ENCODE peak calls at places on chromosomes 12 and 14, in six cellular contexts. One of them, this sample, is unnamed.

GRCh38 chr14:64387232-64387737 is 868 bp upstream of the MTHFD1 start:
- DNase-seq in psoas muscle: no peak
- DNase-seq in GM12878: no peak
- DNase-seq in HCT116: no peak
- DNase-seq in mesendoderm: peak; percentile 57
- DNase-seq in mucosa of descending colon: no peak
- DNase-seq in this sample: peak; percentile 20

GRCh38 chr14:69260246-69260978 is 454 bp downstream of the GALNT16 start:
- DNase-seq in psoas muscle: peak; percentile 33
- DNase-seq in GM12878: no peak
- DNase-seq in HCT116: no peak
- DNase-seq in mesendoderm: peak; percentile 79
- DNase-seq in mucosa of descending colon: no peak
- DNase-seq in this sample: peak; percentile 8

GRCh38 chr14:68926236-68926635 is 52.9 kb downstream of the ACTN1 start:
- DNase-seq in psoas muscle: no peak
- DNase-seq in GM12878: no peak
- DNase-seq in HCT116: no peak
- DNase-seq in mesendoderm: peak; percentile 57
- DNase-seq in mucosa of descending colon: no peak
- DNase-seq in this sample: no peak

GRCh38 chr14:34498684-34499412 is 36.8 kb upstream of the SPTSSA start:
- DNase-seq in psoas muscle: no peak
- DNase-seq in GM12878: no peak
- DNase-seq in HCT116: peak; percentile 40
- DNase-seq in mesendoderm: peak; percentile 38
- DNase-seq in mucosa of descending colon: no peak
- DNase-seq in this sample: peak; percentile 18

GRCh38 chr12:503111-503761 is 43.5 kb downstream of the B4GALNT3 start:
- DNase-seq in psoas muscle: no peak
- DNase-seq in GM12878: no peak
- DNase-seq in HCT116: peak; percentile 59
- DNase-seq in mesendoderm: peak; percentile 35
- DNase-seq in mucosa of descending colon: peak; percentile 85
- DNase-seq in this sample: no peak

GRCh38 chr14:53149656-53150319 is 3.3 kb downstream of the DDHD1 start:
- DNase-seq in psoas muscle: no peak
- DNase-seq in GM12878: no peak
- DNase-seq in HCT116: no peak
- DNase-seq in mesendoderm: no peak
- DNase-seq in mucosa of descending colon: no peak
- DNase-seq in this sample: no peak

GRCh38 chr14:76955575-76956252 is 72.8 kb downstream of the IRF2BPL start:
- DNase-seq in psoas muscle: peak; percentile 50
- DNase-seq in GM12878: peak; percentile 66
- DNase-seq in HCT116: no peak
- DNase-seq in mesendoderm: peak; percentile 78
- DNase-seq in mucosa of descending colon: no peak
- DNase-seq in this sample: peak; percentile 34

GRCh38 chr14:94355191-94355794 is 32.2 kb upstream of the SERPINA6 start:
- DNase-seq in psoas muscle: peak; percentile 35
- DNase-seq in GM12878: no peak
- DNase-seq in HCT116: no peak
- DNase-seq in mesendoderm: peak; percentile 77
- DNase-seq in mucosa of descending colon: no peak
- DNase-seq in this sample: peak; percentile 36

GRCh38 chr12:57613427-57614109 is 2.3 kb downstream of the ARHGEF25 start:
- DNase-seq in psoas muscle: no peak
- DNase-seq in GM12878: no peak
- DNase-seq in HCT116: no peak
- DNase-seq in mesendoderm: no peak
- DNase-seq in mucosa of descending colon: no peak
- DNase-seq in this sample: no peak

GRCh38 chr12:11719678-11720099 is 70.2 kb downstream of the ETV6 start:
- DNase-seq in psoas muscle: peak; percentile 50
- DNase-seq in GM12878: no peak
- DNase-seq in HCT116: no peak
- DNase-seq in mesendoderm: peak; percentile 95
- DNase-seq in mucosa of descending colon: peak; percentile 70
- DNase-seq in this sample: peak; percentile 97

GRCh38 chr14:70821916-70822705 is 12.8 kb upstream of the MAP3K9 start:
- DNase-seq in psoas muscle: peak; percentile 52
- DNase-seq in GM12878: no peak
- DNase-seq in HCT116: no peak
- DNase-seq in mesendoderm: peak; percentile 74
- DNase-seq in mucosa of descending colon: peak; percentile 66
- DNase-seq in this sample: peak; percentile 54

GRCh38 chr14:37824936-37825698 is 229.7 kb downstream of the TTC6 start:
- DNase-seq in psoas muscle: no peak
- DNase-seq in GM12878: no peak
- DNase-seq in HCT116: no peak
- DNase-seq in mesendoderm: no peak
- DNase-seq in mucosa of descending colon: no peak
- DNase-seq in this sample: peak; percentile 16

GRCh38 chr12:93563807-93564538 is 8.5 kb upstream of the SOCS2 start:
- DNase-seq in psoas muscle: no peak
- DNase-seq in GM12878: no peak
- DNase-seq in HCT116: peak; percentile 59
- DNase-seq in mesendoderm: peak; percentile 75
- DNase-seq in mucosa of descending colon: no peak
- DNase-seq in this sample: peak; percentile 9

GRCh38 chr14:52325632-52326031 is 11.5 kb downstream of the PTGER2 start:
- DNase-seq in psoas muscle: no peak
- DNase-seq in GM12878: no peak
- DNase-seq in HCT116: no peak
- DNase-seq in mesendoderm: no peak
- DNase-seq in mucosa of descending colon: no peak
- DNase-seq in this sample: peak; percentile 36

GRCh38 chr12:128133321-128134050 is 133.5 kb upstream of the TMEM132C start:
- DNase-seq in psoas muscle: no peak
- DNase-seq in GM12878: no peak
- DNase-seq in HCT116: no peak
- DNase-seq in mesendoderm: no peak
- DNase-seq in mucosa of descending colon: no peak
- DNase-seq in this sample: no peak

GRCh38 chr14:37493606-37494005 is 101.4 kb downstream of the FOXA1 start:
- DNase-seq in psoas muscle: no peak
- DNase-seq in GM12878: no peak
- DNase-seq in HCT116: no peak
- DNase-seq in mesendoderm: no peak
- DNase-seq in mucosa of descending colon: no peak
- DNase-seq in this sample: no peak

GRCh38 chr12:110370732-110371141 is 32.8 kb downstream of the ANAPC7 start:
- DNase-seq in psoas muscle: no peak
- DNase-seq in GM12878: no peak
- DNase-seq in HCT116: no peak
- DNase-seq in mesendoderm: no peak
- DNase-seq in mucosa of descending colon: no peak
- DNase-seq in this sample: no peak

GRCh38 chr14:54894995-54895394 is 7.6 kb downstream of the GCH1 start:
- DNase-seq in psoas muscle: no peak
- DNase-seq in GM12878: no peak
- DNase-seq in HCT116: no peak
- DNase-seq in mesendoderm: no peak
- DNase-seq in mucosa of descending colon: no peak
- DNase-seq in this sample: peak; percentile 21

GRCh38 chr12:110183386-110183785 is 59.2 kb downstream of the IFT81 start:
- DNase-seq in psoas muscle: no peak
- DNase-seq in GM12878: no peak
- DNase-seq in HCT116: no peak
- DNase-seq in mesendoderm: no peak
- DNase-seq in mucosa of descending colon: no peak
- DNase-seq in this sample: no peak

GRCh38 chr14:103629503-103630121 is 601 bp downstream of the KLC1 start:
- DNase-seq in psoas muscle: peak; percentile 67
- DNase-seq in GM12878: no peak
- DNase-seq in HCT116: no peak
- DNase-seq in mesendoderm: peak; percentile 56
- DNase-seq in mucosa of descending colon: peak; percentile 77
- DNase-seq in this sample: no peak

GRCh38 chr12:77940011-77940423 is 109.3 kb downstream of the NAV3 start:
- DNase-seq in psoas muscle: no peak
- DNase-seq in GM12878: no peak
- DNase-seq in HCT116: peak; percentile 85
- DNase-seq in mesendoderm: peak; percentile 54
- DNase-seq in mucosa of descending colon: no peak
- DNase-seq in this sample: peak; percentile 92

GRCh38 chr12:52160200-52160599 is 31.6 kb downstream of the KRT80 start:
- DNase-seq in psoas muscle: no peak
- DNase-seq in GM12878: no peak
- DNase-seq in HCT116: no peak
- DNase-seq in mesendoderm: no peak
- DNase-seq in mucosa of descending colon: no peak
- DNase-seq in this sample: no peak

GRCh38 chr12:96205909-96206308 is 11.7 kb downstream of the ELK3 start:
- DNase-seq in psoas muscle: no peak
- DNase-seq in GM12878: no peak
- DNase-seq in HCT116: no peak
- DNase-seq in mesendoderm: no peak
- DNase-seq in mucosa of descending colon: no peak
- DNase-seq in this sample: no peak
- H3K4me1 ChIP-seq in psoas muscle: peaks cover 5% of the 10 kb centered on the region
- H3K4me1 ChIP-seq in GM12878: peaks cover 11% of the 10 kb centered on the region
- H3K4me1 ChIP-seq in HCT116: peaks cover 8% of the 10 kb centered on the region
- H3K4me1 ChIP-seq in mesendoderm: peaks cover 5% of the 10 kb centered on the region
- H3K4me1 ChIP-seq in mucosa of descending colon: peaks cover 3% of the 10 kb centered on the region
- H3K4me1 ChIP-seq in this sample: peaks cover 29% of the 10 kb centered on the region

DNA sequence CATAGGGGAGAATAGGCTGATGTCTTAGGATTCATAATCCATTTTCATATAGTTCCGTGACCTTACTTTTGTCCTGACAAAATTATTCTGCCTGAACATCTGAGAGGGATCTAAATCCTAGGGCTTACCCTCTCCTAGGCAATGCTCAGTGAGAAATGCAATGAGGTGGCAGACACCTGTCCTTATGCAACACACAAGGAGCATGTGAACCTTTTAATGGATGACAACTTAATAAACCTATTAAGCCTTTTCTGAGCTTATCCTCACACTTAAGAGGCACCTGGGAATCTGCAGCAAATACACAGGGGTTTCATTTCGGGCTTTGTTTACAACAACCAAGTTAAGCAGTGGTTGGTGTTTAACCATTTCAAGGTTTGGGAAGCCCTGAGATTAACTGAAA is 24.6 kb downstream of the SINHCAF start:
- DNase-seq in psoas muscle: no peak
- DNase-seq in GM12878: no peak
- DNase-seq in HCT116: no peak
- DNase-seq in mesendoderm: no peak
- DNase-seq in mucosa of descending colon: no peak
- DNase-seq in this sample: no peak
- H3K36me3 ChIP-seq in psoas muscle: no peaks in the 10 kb centered on the region
- H3K36me3 ChIP-seq in GM12878: peaks cover 29% of the 10 kb centered on the region
- H3K36me3 ChIP-seq in HCT116: peaks cover 27% of the 10 kb centered on the region
- H3K36me3 ChIP-seq in mesendoderm: peaks cover 10% of the 10 kb centered on the region
- H3K36me3 ChIP-seq in mucosa of descending colon: no peaks in the 10 kb centered on the region
- H3K36me3 ChIP-seq in this sample: peaks cover 24% of the 10 kb centered on the region

DNA sequence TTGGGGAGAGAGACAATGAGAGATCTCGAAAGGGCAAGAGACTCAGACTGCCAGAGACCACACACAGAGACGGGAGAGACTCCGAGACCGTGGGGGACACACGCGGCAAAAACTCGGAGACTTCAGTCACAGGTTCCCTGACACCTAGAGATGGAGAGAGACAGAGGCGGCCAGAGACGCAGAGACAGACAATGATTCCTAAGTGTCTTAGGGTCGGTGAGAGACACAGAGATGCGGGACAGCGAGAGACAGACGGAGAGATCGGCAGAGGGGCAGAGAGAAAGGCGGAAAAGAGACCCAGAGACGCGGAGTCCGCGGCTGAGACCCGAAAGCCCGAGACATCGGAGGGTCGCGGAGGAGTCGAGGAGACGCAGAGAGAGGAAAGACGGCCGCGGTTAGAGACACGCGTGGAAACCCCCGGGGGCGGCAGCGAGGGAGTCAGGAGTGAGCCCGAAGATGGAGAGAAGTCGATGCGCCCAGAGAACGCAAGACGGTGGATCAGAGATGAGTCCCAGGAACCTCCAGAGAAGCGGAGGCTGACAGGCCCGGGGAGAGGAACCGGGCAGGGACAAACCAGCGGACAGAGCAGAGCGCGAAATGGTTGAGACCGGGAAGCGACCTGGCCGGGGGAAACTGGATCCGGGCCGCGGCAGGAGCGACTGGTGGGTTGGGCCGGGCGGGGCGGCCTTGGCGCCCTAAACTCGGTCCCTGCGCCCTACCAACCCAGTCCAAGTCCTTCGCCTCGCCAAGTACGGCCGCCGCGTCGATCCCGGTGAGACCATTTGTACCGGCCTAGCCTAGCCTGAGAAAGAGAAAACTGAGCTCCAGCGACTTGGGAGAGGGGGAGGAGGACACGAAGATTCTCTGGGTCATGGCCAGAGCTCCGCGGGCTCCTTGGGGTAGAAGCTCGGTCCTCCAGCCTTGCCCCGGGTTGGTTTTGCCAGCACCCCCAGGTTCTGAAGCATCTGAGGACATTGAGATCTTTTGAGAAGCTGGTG is 7.6 kb downstream of the LHX5 start:
- DNase-seq in psoas muscle: no peak
- DNase-seq in GM12878: no peak
- DNase-seq in HCT116: no peak
- DNase-seq in mesendoderm: no peak
- DNase-seq in mucosa of descending colon: no peak
- DNase-seq in this sample: no peak
- H3K4me1 ChIP-seq in psoas muscle: peaks cover 17% of the 10 kb centered on the region
- H3K4me1 ChIP-seq in GM12878: no peaks in the 10 kb centered on the region
- H3K4me1 ChIP-seq in HCT116: peaks cover 18% of the 10 kb centered on the region
- H3K4me1 ChIP-seq in mesendoderm: no peaks in the 10 kb centered on the region
- H3K4me1 ChIP-seq in mucosa of descending colon: peaks cover 21% of the 10 kb centered on the region
- H3K4me1 ChIP-seq in this sample: peaks cover 3% of the 10 kb centered on the region

GRCh38 chr14:102085503-102085902 is 1.3 kb downstream of the HSP90AA1 start:
- DNase-seq in psoas muscle: no peak
- DNase-seq in GM12878: no peak
- DNase-seq in HCT116: no peak
- DNase-seq in mesendoderm: no peak
- DNase-seq in mucosa of descending colon: no peak
- DNase-seq in this sample: no peak

GRCh38 chr14:102087762-102088011 is 843 bp upstream of the HSP90AA1 start:
- DNase-seq in psoas muscle: no peak
- DNase-seq in GM12878: no peak
- DNase-seq in HCT116: no peak
- DNase-seq in mesendoderm: no peak
- DNase-seq in mucosa of descending colon: no peak
- DNase-seq in this sample: no peak

GRCh38 chr14:102086346-102086971 is 385 bp downstream of the HSP90AA1 start:
- DNase-seq in psoas muscle: peak; percentile 44
- DNase-seq in GM12878: no peak
- DNase-seq in HCT116: no peak
- DNase-seq in mesendoderm: peak; percentile 48
- DNase-seq in mucosa of descending colon: peak; percentile 76
- DNase-seq in this sample: peak; percentile 52

GRCh38 chr14:102086972-102087761 is at the start of gene HSP90AA1:
- DNase-seq in psoas muscle: peak; percentile 95
- DNase-seq in GM12878: peak; percentile 60
- DNase-seq in HCT116: peak; percentile 79
- DNase-seq in mesendoderm: peak; percentile 96
- DNase-seq in mucosa of descending colon: peak; percentile 96
- DNase-seq in this sample: peak; percentile 72

DNA sequence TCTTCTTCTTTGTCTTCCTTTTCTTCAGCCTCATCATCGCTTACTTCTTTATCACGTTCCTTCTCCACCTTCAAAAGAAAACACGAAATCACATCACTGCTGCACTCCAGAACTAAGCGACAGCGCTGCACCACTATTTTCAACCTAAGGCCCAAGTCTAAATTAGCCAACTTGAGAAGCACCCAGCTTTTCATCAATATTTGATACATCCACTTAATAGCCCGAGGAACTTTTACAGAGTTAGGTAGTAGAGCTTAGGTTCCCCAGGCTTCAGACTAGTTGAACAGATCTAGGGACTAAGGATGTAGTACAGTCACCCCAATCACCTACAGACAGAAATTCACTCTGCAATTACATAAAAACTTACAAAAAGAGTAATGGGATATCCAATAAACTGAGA is 1.9 kb downstream of the HSP90AA1 start:
- DNase-seq in psoas muscle: no peak
- DNase-seq in GM12878: no peak
- DNase-seq in HCT116: no peak
- DNase-seq in mesendoderm: no peak
- DNase-seq in mucosa of descending colon: no peak
- DNase-seq in this sample: no peak
- H3K36me3 ChIP-seq in psoas muscle: peaks cover 22% of the 10 kb centered on the region
- H3K36me3 ChIP-seq in GM12878: peaks cover 48% of the 10 kb centered on the region
- H3K36me3 ChIP-seq in HCT116: peaks cover 53% of the 10 kb centered on the region
- H3K36me3 ChIP-seq in mesendoderm: peaks cover 26% of the 10 kb centered on the region
- H3K36me3 ChIP-seq in mucosa of descending colon: peaks cover 16% of the 10 kb centered on the region
- H3K36me3 ChIP-seq in this sample: peaks cover 61% of the 10 kb centered on the region

This sample was measured in astrocyte.